ENCODE peak calls at places on chromosomes 2 and 18, in four cellular contexts. E is stomach, P is A549, D is hepatocyte. U is an unnamed sample.

GRCh38 chr2:974454-974853 is 23.8 kb downstream of the SNTG2 start:
- DNase-seq in E (no peak), P (no peak), D (no peak), U (no peak)

GRCh38 chr2:159518321-159519005 is 97.9 kb downstream of the BAZ2B start:
- DNase-seq in P (no peak), D (no peak), E (no peak), U (no peak)

GRCh38 chr2:130728549-130729310 is at the start of gene GPR148:
- DNase-seq in D (no peak), P (no peak), E (no peak), U (no peak)

GRCh38 chr2:178238144-178238521 is 43.8 kb downstream of the OSBPL6 start:
- DNase-seq in E (no peak), D (no peak), P (peak), U (no peak)

GRCh38 chr2:642431-642815 is 34.8 kb downstream of the TMEM18 start:
- DNase-seq in D (no peak), P (no peak), E (no peak), U (no peak)

GRCh38 chr18:62085766-62086165 is 101.1 kb downstream of the PIGN start:
- DNase-seq in E (no peak), P (no peak), D (no peak), U (no peak)

GRCh38 chr18:43283299-43283698 is 6.0 kb upstream of the SYT4 start:
- DNase-seq in D (no peak), E (no peak), P (no peak), U (no peak)

GRCh38 chr2:238911376-238912227 is 63.7 kb downstream of the TWIST2 start:
- DNase-seq in D (no peak), E (no peak), P (no peak), U (no peak)

GRCh38 chr18:73264562-73264921 is 396.8 kb upstream of the NETO1 start:
- DNase-seq in D (no peak), E (no peak), P (no peak), U (no peak)

GRCh38 chr2:10035053-10035422 is 8.3 kb upstream of the KLF11 start:
- DNase-seq in D (no peak), E (no peak), P (no peak), U (no peak)

GRCh38 chr2:73983322-73984202 is 1.1 kb upstream of the TET3 start:
- DNase-seq in D (peak), E (peak), P (peak), U (no peak)

GRCh38 chr2:66433945-66434678 is 813 bp upstream of the MEIS1 start:
- DNase-seq in P (peak), D (peak), E (peak), U (no peak)

DNA sequence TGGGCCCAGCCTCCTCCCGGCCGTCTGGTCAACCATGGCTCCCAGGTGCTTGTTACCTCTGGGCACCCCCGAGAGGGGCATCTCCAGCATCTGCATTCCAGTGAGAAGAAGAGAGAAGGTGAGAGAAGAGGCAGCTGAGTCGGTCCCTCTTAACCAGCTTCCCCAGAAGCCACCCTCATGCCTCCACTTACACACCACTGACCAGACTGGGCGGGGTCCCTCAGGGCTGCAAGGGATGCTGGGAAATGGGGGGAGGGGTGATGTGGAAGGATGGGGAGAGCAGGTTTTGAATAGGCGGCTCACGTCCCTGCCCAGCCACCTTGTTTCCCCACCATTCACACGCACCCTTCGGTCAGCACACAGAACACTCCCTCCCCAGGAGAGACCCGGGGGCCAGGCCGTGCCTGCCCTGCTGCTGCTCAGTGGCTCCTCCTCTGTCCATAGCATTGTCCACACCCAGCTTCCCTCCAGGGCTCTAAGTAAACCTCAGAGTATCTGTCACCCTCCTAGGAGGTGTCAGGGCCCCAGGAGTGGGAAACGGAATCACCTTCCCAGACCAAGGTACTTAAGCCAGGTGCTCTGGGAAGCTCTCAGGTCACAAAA is 34.7 kb downstream of the GBX2 start:
- DNase-seq in E (no peak), P (no peak), D (no peak), U (no peak)
- TF ChIP-seq CTCF in E (no peak), P (no peak), D (no peak), U (no peak)

DNA sequence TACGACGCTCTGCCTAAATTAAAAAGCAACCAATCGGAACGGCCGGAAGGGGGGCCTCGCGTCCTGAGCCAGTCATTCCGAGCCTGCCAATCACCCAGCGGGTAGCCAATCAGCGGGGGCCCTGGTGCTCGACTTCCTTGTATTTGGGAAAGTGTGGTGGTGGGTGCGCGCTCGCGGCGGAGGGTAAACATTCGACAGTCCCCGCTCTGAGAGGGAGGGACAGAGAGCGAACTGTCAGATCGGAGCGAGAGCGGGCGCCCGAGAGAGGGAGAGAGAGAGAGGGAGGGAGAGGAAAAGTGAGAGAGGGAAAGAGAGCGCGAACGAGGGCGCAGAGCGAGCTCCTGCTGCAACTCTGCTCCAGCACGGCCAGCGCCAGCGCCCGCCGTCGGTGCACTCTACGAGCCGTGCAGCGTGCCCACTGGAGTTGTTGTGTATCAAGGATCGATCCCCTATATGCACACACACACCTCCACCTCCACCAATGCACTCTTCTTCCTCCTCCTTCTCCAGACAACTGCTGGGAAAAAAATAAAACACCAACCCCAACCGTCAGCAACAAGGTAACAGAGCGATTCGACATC is at the start of gene POU3F3:
- DNase-seq in P (peak), D (peak), E (no peak), U (peak)
- H3K4me3 ChIP-seq in P (peak), D (no peak), E (peak), U (peak)

DNA sequence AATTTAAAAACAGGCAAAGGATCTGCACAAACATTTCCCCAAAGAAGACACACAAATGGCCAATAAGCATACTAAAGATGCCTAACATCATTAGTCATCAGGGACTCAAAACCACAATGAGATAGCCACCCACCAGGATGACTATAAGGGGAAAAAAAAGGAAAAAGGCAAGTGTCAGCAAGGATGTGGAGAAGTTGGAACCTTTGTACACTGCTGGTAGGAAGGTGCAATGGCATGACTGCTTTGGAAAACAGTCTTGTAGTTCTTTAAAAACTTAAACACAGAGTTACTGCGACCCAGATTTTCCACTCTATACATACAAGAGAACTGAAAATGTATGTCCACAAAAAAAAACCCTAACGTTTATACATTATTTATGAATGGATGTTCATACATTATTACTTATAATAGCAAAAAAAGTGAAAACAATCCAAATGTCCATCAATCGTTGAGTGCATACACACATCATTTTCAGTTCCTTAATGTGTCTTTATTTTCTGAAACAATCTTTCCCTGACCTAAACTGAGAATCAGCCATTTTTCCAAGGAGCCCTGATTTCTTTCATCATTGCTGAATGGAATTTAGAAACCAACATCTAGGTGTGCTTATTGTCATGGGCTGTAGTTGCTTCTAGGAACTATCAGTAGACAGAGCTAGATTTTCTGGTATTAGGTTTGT is 64.7 kb upstream of the TLK1 start:
- DNase-seq in P (peak), D (peak), E (no peak), U (peak)
- TF ChIP-seq CTCF in P (no peak), D (no peak), E (no peak), U (peak)

DNA sequence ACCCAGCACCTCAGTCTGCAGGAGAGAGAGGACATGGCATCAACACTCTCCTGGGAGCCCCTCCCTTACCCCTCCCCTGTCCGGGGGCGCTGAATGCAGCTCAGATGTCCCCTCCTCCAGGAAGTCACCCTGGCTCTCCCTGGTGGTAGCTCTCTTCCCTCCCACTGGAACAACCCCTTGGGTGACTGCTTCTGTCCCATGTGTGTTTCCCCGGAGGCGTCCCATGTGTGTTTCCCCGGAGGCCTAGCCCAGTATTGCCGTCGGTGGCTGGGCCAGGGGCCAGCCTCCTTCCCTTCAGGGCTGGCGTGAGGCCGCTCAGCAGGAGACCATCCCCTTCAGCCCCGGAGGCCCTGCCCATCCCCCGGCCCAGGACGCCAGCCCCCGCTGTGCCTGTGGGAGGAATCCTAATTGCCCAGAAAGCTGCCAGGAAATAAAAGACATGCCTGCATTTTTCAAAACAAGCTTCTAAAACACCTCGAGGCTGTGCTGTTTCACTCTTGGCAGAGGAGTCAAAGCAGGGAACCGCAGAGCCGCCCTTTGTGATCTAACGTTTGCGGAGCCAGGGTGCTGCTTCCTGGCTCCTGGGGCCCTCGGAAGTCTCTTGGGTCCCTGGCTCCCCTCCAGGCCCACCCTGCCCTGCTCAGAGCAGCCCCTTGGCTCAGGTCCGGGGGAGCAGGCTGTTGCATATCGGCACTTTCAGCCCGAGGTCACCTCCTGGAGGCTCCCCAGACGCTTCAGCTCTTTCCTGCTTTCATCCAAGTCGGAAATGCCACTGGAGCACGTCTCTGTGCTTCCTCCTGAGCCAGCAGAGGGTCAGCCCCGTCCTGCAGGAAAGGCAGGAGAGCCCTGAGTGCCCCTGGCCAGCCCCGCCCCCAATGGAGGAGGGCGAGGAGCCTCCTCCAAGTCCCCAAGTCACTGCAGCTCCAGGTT is 11.4 kb downstream of the SNED1 start:
- DNase-seq in P (no peak), D (peak), E (peak), U (peak)
- H3K4me3 ChIP-seq in P (no peak), D (no peak), E (peak), U (peak)

GRCh38 chr2:196434217-196434616 is 205.3 kb upstream of the CCDC150 start:
- DNase-seq in P (no peak), D (no peak), E (no peak), U (no peak)

GRCh38 chr2:196433116-196433515 is 206.4 kb upstream of the CCDC150 start:
- DNase-seq in D (no peak), P (no peak), E (no peak), U (no peak)

GRCh38 chr2:196431076-196431475 is 208.4 kb upstream of the CCDC150 start:
- DNase-seq in D (no peak), P (no peak), E (no peak), U (no peak)

GRCh38 chr2:196435189-196435588 is 204.3 kb upstream of the CCDC150 start:
- DNase-seq in P (no peak), D (no peak), E (no peak), U (no peak)

GRCh38 chr2:196431957-196432356 is 207.6 kb upstream of the CCDC150 start:
- DNase-seq in E (no peak), D (no peak), P (peak), U (peak)
- TF ChIP-seq CTCF in E (no peak), D (peak), P (peak), U (peak)

DNA sequence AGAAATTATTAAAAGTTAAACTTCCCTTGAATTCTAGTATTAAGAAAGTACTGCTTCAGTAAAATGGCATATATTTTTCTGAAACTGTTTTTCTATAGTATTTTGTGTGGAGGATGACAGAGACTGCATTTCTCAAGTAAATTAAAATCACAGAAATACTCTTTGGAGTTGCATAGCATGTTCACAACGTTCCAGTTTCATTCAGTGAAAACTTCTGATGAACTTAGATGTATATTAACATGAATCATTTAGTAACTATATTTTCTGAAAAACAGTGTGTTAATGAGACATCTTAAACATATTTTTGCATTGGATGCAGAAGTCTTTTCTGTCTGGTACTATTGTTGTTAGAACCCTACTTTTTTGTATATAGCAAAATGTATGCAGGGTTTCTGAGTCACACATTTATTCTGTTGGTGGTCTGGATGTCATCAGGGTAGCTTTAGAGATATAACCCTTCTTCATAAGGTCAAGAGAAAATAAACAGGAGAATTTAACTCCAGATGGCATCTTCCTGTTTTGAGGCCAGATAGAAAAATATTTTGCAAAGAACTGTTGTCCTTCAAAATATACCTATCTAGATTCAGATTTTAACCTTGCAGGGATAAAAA is 5.1 kb downstream of the COL3A1 start:
- DNase-seq in D (no peak), P (no peak), E (no peak), U (no peak)
- H3K4me3 ChIP-seq in D (peak), P (no peak), E (peak), U (no peak)

GRCh38 chr2:53715568-53715967 is 52.0 kb upstream of the CHAC2 start:
- DNase-seq in E (no peak), P (peak), D (no peak), U (peak)
- TF ChIP-seq CTCF in E (peak), P (peak), D (peak), U (no peak)

GRCh38 chr18:36389027-36389426 is 91.5 kb downstream of the FHOD3 start:
- DNase-seq in E (no peak), D (no peak), P (no peak), U (no peak)

GRCh38 chr18:36392888-36393287 is 95.4 kb downstream of the FHOD3 start:
- DNase-seq in D (no peak), P (no peak), E (no peak), U (no peak)

GRCh38 chr18:36389811-36390581 is 92.5 kb downstream of the FHOD3 start:
- DNase-seq in P (no peak), D (no peak), E (no peak), U (no peak)

GRCh38 chr18:36392163-36392887 is 94.8 kb downstream of the FHOD3 start:
- DNase-seq in E (no peak), P (no peak), D (no peak), U (no peak)

GRCh38 chr18:36391426-36392145 is 94.1 kb downstream of the FHOD3 start:
- DNase-seq in E (no peak), P (no peak), D (no peak), U (no peak)
- H3K4me3 ChIP-seq in E (no peak), P (no peak), D (no peak), U (no peak)

GRCh38 chr2:149561309-149561926 is 26.2 kb downstream of the MMADHC start:
- DNase-seq in D (peak), P (peak), E (no peak), U (peak)
- TF ChIP-seq CTCF in D (peak), P (peak), E (peak), U (peak)

GRCh38 chr18:9062418-9062751 is 40.1 kb upstream of the NDUFV2 start:
- DNase-seq in D (no peak), P (no peak), E (no peak), U (no peak)
- H3K4me3 ChIP-seq in D (no peak), P (no peak), E (no peak), U (no peak)

U was measured in astrocyte of the cerebellum.